ENCODE peak calls at places on chromosomes 13 and 19, in ten cellular contexts. A is heart left ventricle; I is CD8-positive, alpha-beta T cell; N is ascending aorta; W is neural progenitor cell; T is BE2C; R is tibial artery; F is AG04450; Q is transverse colon; L is esophagus squamous epithelium. S is an unnamed sample.

GRCh38 chr13:95375706-95376105 is 74.5 kb upstream of the ABCC4 start:
- DNase-seq in A (no peak), I (no peak), N (no peak), W (no peak), T (no peak), R (no peak), F (no peak), Q (no peak), L (no peak), S (no peak)

GRCh38 chr13:28318418-28318995 is 176.4 kb downstream of the FLT1 start:
- DNase-seq in A (no peak), I (no peak), N (no peak), W (no peak), T (no peak), R (no peak), F (no peak), Q (no peak), L (no peak), S (no peak)

GRCh38 chr19:44278181-44278690 is 18.6 kb downstream of the ZNF233 start:
- DNase-seq in A (no peak), I (no peak), N (no peak), W (no peak), T (no peak), R (no peak), F (no peak), Q (no peak), L (no peak), S (no peak)

GRCh38 chr13:19781526-19781925 is 1.2 kb downstream of the PSPC1 start:
- DNase-seq in A (no peak), I (no peak), N (peak; percentile 13), W (no peak), T (no peak), R (no peak), F (no peak), Q (no peak), L (no peak), S (no peak)

GRCh38 chr13:97100821-97101220 is 106.5 kb upstream of the OXGR1 start:
- DNase-seq in A (no peak), I (no peak), N (no peak), W (no peak), T (no peak), R (no peak), F (no peak), Q (no peak), L (no peak), S (no peak)

GRCh38 chr13:105929486-105929885 is 606.0 kb downstream of the EFNB2 start:
- DNase-seq in A (no peak), I (no peak), N (no peak), W (no peak), T (no peak), R (no peak), F (no peak), Q (no peak), L (no peak), S (no peak)

GRCh38 chr19:29576761-29577661 is 29.1 kb upstream of the POP4 start:
- DNase-seq in A (no peak), I (no peak), N (no peak), W (no peak), T (no peak), R (no peak), F (no peak), Q (no peak), L (no peak), S (peak; percentile 62)

GRCh38 chr19:574658-575526 is 2.5 kb downstream of the BSG start:
- DNase-seq in A (peak; percentile 80), I (no peak), N (no peak), W (peak; percentile 77), T (peak; percentile 75), R (no peak), F (no peak), Q (no peak), L (no peak), S (peak; percentile 65)

DNA sequence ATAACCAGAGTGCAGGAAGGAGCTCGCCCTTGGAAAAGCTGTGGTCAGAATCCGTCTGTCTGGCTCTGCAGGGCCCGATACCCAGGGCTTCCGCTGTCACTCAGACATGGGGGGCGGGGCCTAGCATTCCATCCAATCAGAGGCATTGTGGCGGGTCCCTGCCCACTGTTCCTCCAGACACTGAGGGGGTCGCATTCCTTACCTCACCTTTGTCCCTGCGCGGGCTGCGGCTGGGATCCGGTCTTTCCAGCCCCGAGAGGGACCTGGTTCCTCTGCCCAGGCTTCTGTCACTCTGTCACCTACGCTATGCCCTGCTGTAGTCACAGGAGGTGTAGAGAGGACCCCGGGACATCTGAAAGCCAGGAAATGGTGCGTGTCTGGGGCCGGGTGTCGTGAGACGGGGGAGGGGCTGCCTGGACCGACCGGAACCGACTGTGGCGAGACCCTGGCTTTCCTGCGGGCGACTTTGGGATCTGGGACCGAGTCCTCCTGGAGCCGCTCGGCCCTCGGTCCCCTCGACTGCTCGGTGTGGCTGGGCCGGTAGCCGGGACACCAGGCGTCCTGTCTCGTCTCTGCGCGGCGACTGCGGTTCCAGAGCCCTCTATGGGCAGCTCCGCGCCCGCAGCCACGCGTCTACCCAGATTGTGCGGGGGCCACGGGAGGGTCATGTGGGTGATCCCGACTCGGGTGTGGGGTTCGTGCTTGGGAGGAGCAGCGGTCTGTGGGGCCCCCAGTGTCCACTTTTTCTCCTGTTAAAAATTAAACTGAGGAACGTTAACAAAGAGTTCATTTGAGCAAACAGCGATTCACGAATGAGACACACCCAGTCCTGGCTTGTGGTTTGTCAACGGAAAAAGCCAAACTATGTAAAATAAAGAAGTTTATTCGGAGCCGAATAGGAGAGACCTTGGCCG is at the start of gene ZNF69:
- DNase-seq in A (peak; percentile 91), I (peak; percentile 76), N (peak; percentile 92), W (peak; percentile 97), T (peak; percentile 91), R (peak; percentile 92), F (no peak), Q (peak; percentile 94), L (no peak), S (peak; percentile 73)
- TF ChIP-seq CTCF in A (peak; percentile 51), I (no peak), N (no peak), W (peak; percentile 41), T (peak; percentile 34), R (peak; percentile 28), F (peak; percentile 9), Q (peak; percentile 18), L (no peak), S (peak; percentile 25)

DNA sequence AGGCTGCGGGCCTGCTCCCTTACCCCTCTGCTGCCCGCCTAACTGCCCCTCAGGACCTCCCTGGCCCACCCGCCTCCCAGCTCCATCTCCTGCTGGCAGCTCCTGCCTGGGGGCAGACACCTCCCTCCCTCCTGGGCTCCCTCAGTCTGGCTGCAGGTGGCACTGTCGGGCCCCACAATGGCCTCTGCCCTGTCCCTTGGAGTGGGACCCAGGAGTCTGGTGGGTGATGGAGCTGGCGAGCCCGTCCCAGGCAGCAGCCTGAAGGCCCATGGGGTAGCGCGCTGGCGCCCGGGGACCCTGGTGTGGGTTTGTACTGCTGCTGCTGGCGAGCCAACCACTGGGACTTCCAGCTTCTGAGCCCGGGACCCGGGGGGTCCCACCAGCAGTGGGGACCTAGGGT is 83.6 kb downstream of the KDM4B start:
- DNase-seq in A (no peak), I (no peak), N (no peak), W (peak; percentile 42), T (peak; percentile 76), R (no peak), F (no peak), Q (no peak), L (no peak), S (no peak)
- TF ChIP-seq CTCF in A (peak; percentile 11), I (no peak), N (no peak), W (peak; percentile 38), T (peak; percentile 69), R (no peak), F (no peak), Q (no peak), L (no peak), S (no peak)

GRCh38 chr19:55703790-55704215 is 28.8 kb downstream of the EPN1 start:
- DNase-seq in A (peak; percentile 77), I (peak; percentile 38), N (no peak), W (peak; percentile 15), T (peak; percentile 71), R (peak; percentile 65), F (no peak), Q (peak; percentile 69), L (no peak), S (peak; percentile 42)

GRCh38 chr19:55702131-55702627 is 27.2 kb downstream of the EPN1 start:
- DNase-seq in A (no peak), I (no peak), N (no peak), W (no peak), T (no peak), R (peak; percentile 29), F (no peak), Q (no peak), L (no peak), S (no peak)

GRCh38 chr19:55700813-55701212 is 25.8 kb downstream of the EPN1 start:
- DNase-seq in A (no peak), I (no peak), N (no peak), W (no peak), T (no peak), R (peak; percentile 47), F (no peak), Q (no peak), L (no peak), S (no peak)

GRCh38 chr19:55705972-55706371 is 30.9 kb downstream of the EPN1 start:
- DNase-seq in A (no peak), I (no peak), N (no peak), W (no peak), T (no peak), R (no peak), F (no peak), Q (no peak), L (no peak), S (no peak)

DNA sequence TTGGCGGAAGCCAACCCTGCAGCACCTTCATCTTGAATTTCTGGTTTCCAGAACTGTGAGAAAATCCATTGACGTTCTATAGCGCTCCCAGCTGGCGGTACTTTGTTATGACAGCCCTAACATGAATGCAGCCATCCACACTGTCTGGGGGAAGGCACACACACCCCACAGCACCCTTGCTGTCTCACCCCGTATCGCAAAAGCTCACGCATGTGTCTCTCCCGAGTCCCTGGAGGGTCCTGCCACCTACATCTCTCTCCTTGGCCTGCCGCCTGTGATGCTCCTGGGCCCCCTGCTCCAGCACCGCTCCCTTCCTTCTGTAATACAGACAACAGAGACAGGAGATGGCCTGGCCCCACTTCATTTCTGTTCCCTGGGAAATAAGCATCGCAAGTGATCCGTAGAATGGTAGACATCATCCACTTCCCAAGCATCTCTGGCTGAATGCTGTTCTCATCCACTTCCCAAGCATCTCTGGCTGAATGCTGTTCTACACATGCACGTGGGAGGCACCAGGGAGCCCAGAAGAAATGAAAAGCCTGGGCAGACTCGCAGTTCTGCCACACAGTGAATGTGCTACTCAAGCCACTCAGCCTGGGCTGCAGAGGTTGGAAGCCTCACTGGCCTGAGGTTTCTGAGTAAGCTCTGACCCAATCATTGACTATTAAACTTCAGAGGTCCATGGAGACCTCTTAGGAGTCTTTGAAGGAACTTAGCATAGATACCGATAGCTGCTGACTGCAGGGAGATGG is 29.6 kb downstream of the EPN1 start:
- DNase-seq in A (no peak), I (no peak), N (peak; percentile 50), W (no peak), T (no peak), R (peak; percentile 24), F (no peak), Q (no peak), L (no peak), S (peak; percentile 15)
- TF ChIP-seq CTCF in A (no peak), I (no peak), N (no peak), W (no peak), T (peak; percentile 21), R (no peak), F (no peak), Q (peak; percentile 12), L (no peak), S (no peak)

GRCh38 chr19:50897191-50897607 is 14.0 kb downstream of the KLK4 start:
- DNase-seq in A (no peak), I (no peak), N (no peak), W (no peak), T (no peak), R (no peak), F (no peak), Q (no peak), L (no peak), S (no peak)

GRCh38 chr19:50896591-50897190 is 14.5 kb downstream of the KLK4 start:
- DNase-seq in A (no peak), I (no peak), N (no peak), W (no peak), T (peak; percentile 81), R (peak; percentile 58), F (no peak), Q (no peak), L (no peak), S (peak; percentile 87)

GRCh38 chr19:50898018-50898417 is 13.2 kb downstream of the KLK4 start:
- DNase-seq in A (no peak), I (no peak), N (no peak), W (no peak), T (no peak), R (peak; percentile 5), F (no peak), Q (no peak), L (no peak), S (no peak)

GRCh38 chr19:50899549-50899948 is 11.6 kb downstream of the KLK4 start:
- DNase-seq in A (no peak), I (no peak), N (no peak), W (no peak), T (no peak), R (no peak), F (no peak), Q (no peak), L (no peak), S (no peak)

DNA sequence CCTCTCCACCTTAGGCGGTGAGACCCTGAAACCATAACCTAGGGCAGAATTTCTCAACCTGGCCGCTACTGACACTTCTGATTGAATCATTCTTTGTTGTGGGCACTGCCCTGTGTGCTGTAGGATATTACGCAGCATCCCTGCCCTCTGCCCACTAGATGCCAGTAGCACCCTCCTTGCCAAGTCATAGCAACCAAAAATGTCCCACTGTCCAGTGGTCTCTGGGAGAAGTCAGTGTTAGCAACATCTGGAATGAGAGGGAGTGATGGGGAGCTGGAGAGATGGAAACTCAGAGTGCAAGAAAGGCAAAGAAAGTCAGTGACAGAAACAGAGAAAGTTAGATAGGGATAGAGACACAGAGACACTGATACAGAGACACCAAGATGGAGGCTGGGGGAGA is 13.6 kb downstream of the KLK4 start:
- DNase-seq in A (no peak), I (no peak), N (no peak), W (no peak), T (no peak), R (peak; percentile 13), F (no peak), Q (no peak), L (no peak), S (no peak)
- TF ChIP-seq CTCF in A (no peak), I (no peak), N (no peak), W (no peak), T (no peak), R (no peak), F (no peak), Q (no peak), L (no peak), S (peak; percentile 3)

S was measured in GM10248.